ENCODE peak calls at places on chromosomes 7 and 10, in nine cellular contexts. O is stimulated activated effector memory CD8-positive, alpha-beta T cell treated with anti-CD3 and anti-CD28 coated beads, Interleukin-12 subunit alpha, Interleukin-12 subunit beta, amount 100 ng/mL, for 72 hours; K is kidney glomerular epithelial cell; N is stimulated activated CD8-positive, alpha-beta memory T cell treated with anti-CD3 and anti-CD28 coated beads, Interleukin-15, amount 100 ng/mL, for 48 hours; R is NCI-H1436; Z is ovary; C is Caki2; W is nephron progenitor cell; M is chondrocyte. S is an unnamed sample.

GRCh38 chr10:109934958-109935793 is 11.9 kb upstream of the XPNPEP1 start:
- DNase-seq in O (peak), K (peak), N (no peak), R (no peak), Z (no peak), C (no peak), W (peak), M (no peak), S (peak)

GRCh38 chr7:47496064-47496665 is 85.7 kb downstream of the TNS3 start:
- DNase-seq in O (no peak), K (no peak), N (no peak), R (no peak), Z (no peak), C (no peak), W (no peak), M (no peak), S (no peak)

GRCh38 chr10:88342733-88343310 is 240.3 kb downstream of the RNLS start:
- DNase-seq in O (no peak), K (no peak), N (no peak), R (no peak), Z (no peak), C (no peak), W (no peak), M (no peak), S (no peak)

GRCh38 chr7:134368851-134369533 is 52.3 kb upstream of the SLC35B4 start:
- DNase-seq in O (no peak), K (peak), N (no peak), R (no peak), Z (no peak), C (peak), W (no peak), M (no peak), S (no peak)

GRCh38 chr10:100713859-100714565 is 31.4 kb upstream of the PAX2 start:
- DNase-seq in O (no peak), K (no peak), N (no peak), R (no peak), Z (no peak), C (no peak), W (no peak), M (no peak), S (no peak)

GRCh38 chr7:54678763-54679396 is 80.1 kb downstream of the SEC61G start:
- DNase-seq in O (no peak), K (no peak), N (no peak), R (no peak), Z (no peak), C (no peak), W (no peak), M (no peak), S (no peak)

GRCh38 chr7:80841566-80842478 is 77.0 kb downstream of the SEMA3C start:
- DNase-seq in O (no peak), K (no peak), N (no peak), R (no peak), Z (no peak), C (no peak), W (no peak), M (no peak), S (no peak)

GRCh38 chr10:45515630-45516029 is 141.6 kb downstream of the ALOX5 start:
- DNase-seq in O (no peak), K (no peak), N (no peak), R (no peak), Z (no peak), C (no peak), W (no peak), M (no peak), S (no peak)

GRCh38 chr10:31263903-31264302 is 55.1 kb upstream of the ZEB1 start:
- DNase-seq in O (no peak), K (no peak), N (no peak), R (no peak), Z (no peak), C (no peak), W (no peak), M (no peak), S (no peak)

GRCh38 chr10:5343561-5343960 is 21.2 kb upstream of the UCN3 start:
- DNase-seq in O (no peak), K (peak), N (no peak), R (no peak), Z (no peak), C (no peak), W (no peak), M (no peak), S (no peak)

GRCh38 chr7:38274493-38274892 is 1.1 kb upstream of the TARP start:
- DNase-seq in O (no peak), K (no peak), N (no peak), R (no peak), Z (no peak), C (no peak), W (no peak), M (no peak), S (no peak)

GRCh38 chr7:157446322-157446721 is 109.5 kb downstream of the DNAJB6 start:
- DNase-seq in O (no peak), K (no peak), N (no peak), R (no peak), Z (no peak), C (no peak), W (no peak), M (peak), S (no peak)

GRCh38 chr10:119502214-119502613 is 40.3 kb downstream of the RGS10 start:
- DNase-seq in O (peak), K (no peak), N (peak), R (no peak), Z (no peak), C (no peak), W (peak), M (no peak), S (peak)

GRCh38 chr7:4103352-4104091 is 578.6 kb upstream of the FOXK1 start:
- DNase-seq in O (no peak), K (no peak), N (no peak), R (no peak), Z (no peak), C (no peak), W (no peak), M (no peak), S (no peak)

GRCh38 chr10:24495666-24496065 is 228.0 kb downstream of the ARHGAP21 start:
- DNase-seq in O (no peak), K (no peak), N (no peak), R (no peak), Z (no peak), C (no peak), W (no peak), M (no peak), S (no peak)

GRCh38 chr10:44306762-44307161 is 78.1 kb downstream of the CXCL12 start:
- DNase-seq in O (no peak), K (no peak), N (no peak), R (no peak), Z (no peak), C (peak), W (no peak), M (no peak), S (no peak)

GRCh38 chr7:137073571-137074325 is 205.3 kb downstream of the CHRM2 start:
- DNase-seq in O (no peak), K (no peak), N (no peak), R (no peak), Z (no peak), C (no peak), W (no peak), M (no peak), S (no peak)

GRCh38 chr7:149690688-149691446 is 82.5 kb downstream of the ZNF467 start:
- DNase-seq in O (no peak), K (peak), N (no peak), R (no peak), Z (no peak), C (no peak), W (peak), M (no peak), S (no peak)

GRCh38 chr10:131647789-131648188 is 253.0 kb upstream of the PPP2R2D start:
- DNase-seq in O (peak), K (no peak), N (no peak), R (no peak), Z (no peak), C (no peak), W (no peak), M (no peak), S (no peak)

GRCh38 chr7:75611557-75612178 is 119.5 kb downstream of the SPDYE5 start:
- DNase-seq in O (no peak), K (no peak), N (no peak), R (no peak), Z (peak), C (peak), W (peak), M (no peak), S (no peak)

GRCh38 chr7:79008786-79009185 is 444.7 kb downstream of the MAGI2 start:
- DNase-seq in O (no peak), K (no peak), N (no peak), R (no peak), Z (no peak), C (no peak), W (no peak), M (no peak), S (no peak)

GRCh38 chr10:10824611-10825148 is 193.0 kb upstream of the CELF2 start:
- DNase-seq in O (no peak), K (no peak), N (no peak), R (no peak), Z (peak), C (no peak), W (no peak), M (no peak), S (no peak)

GRCh38 chr10:1412531-1413189 is 324.7 kb downstream of the ADARB2 start:
- DNase-seq in O (no peak), K (no peak), N (no peak), R (peak), Z (no peak), C (no peak), W (no peak), M (peak), S (no peak)

GRCh38 chr7:101125989-101126650 is 784 bp upstream of the SERPINE1 start:
- DNase-seq in O (no peak), K (peak), N (no peak), R (no peak), Z (peak), C (peak), W (no peak), M (peak), S (no peak)

GRCh38 chr10:120711857-120712256 is 139.3 kb upstream of the WDR11 start:
- DNase-seq in O (no peak), K (no peak), N (no peak), R (no peak), Z (no peak), C (no peak), W (no peak), M (no peak), S (no peak)

GRCh38 chr10:77120012-77120411 is 517.6 kb downstream of the KCNMA1 start:
- DNase-seq in O (no peak), K (no peak), N (no peak), R (no peak), Z (no peak), C (no peak), W (no peak), M (no peak), S (no peak)

GRCh38 chr10:98172495-98172894 is 38.0 kb downstream of the R3HCC1L start:
- DNase-seq in O (no peak), K (no peak), N (no peak), R (no peak), Z (no peak), C (no peak), W (no peak), M (no peak), S (no peak)

GRCh38 chr10:22606164-22606614 is 108.2 kb downstream of the PIP4K2A start:
- DNase-seq in O (no peak), K (peak), N (no peak), R (no peak), Z (no peak), C (peak), W (no peak), M (no peak), S (no peak)

GRCh38 chr7:128408709-128409434 is 910 bp downstream of the IMPDH1 start:
- DNase-seq in O (no peak), K (no peak), N (no peak), R (no peak), Z (peak), C (no peak), W (no peak), M (peak), S (peak)

GRCh38 chr10:117441812-117442443 is 66.7 kb upstream of the PDZD8 start:
- DNase-seq in O (no peak), K (peak), N (no peak), R (no peak), Z (no peak), C (peak), W (no peak), M (no peak), S (no peak)

GRCh38 chr10:131396108-131397010 is 84.8 kb upstream of the TCERG1L start:
- DNase-seq in O (no peak), K (no peak), N (no peak), R (no peak), Z (peak), C (peak), W (no peak), M (no peak), S (no peak)

GRCh38 chr7:94056796-94057207 is 52.6 kb upstream of the BET1 start:
- DNase-seq in O (no peak), K (peak), N (no peak), R (no peak), Z (no peak), C (peak), W (peak), M (no peak), S (no peak)

S was measured in stimulated activated naive CD4-positive, alpha-beta T cell.